ENCODE peak calls at places on chromosomes 12 and 14, in five cellular contexts. X is AG10803, I is OCI-LY7, U is fibroblast of the aortic adventitia, C is endodermal cell. Q is an unnamed sample.

GRCh38 chr12:92968201-92968813 is 39.2 kb upstream of the EEA1 start:
- DNase-seq in I (no peak), C (no peak), U (no peak), X (peak; percentile 15), Q (no peak)

GRCh38 chr12:45434094-45434493 is 218.2 kb downstream of the ANO6 start:
- DNase-seq in U (no peak), I (no peak), C (no peak), X (no peak), Q (no peak)

GRCh38 chr12:14942532-14942931 is 4.2 kb upstream of the ERP27 start:
- DNase-seq in U (no peak), C (no peak), I (no peak), X (no peak), Q (no peak)

GRCh38 chr14:73888971-73889370 is 2.3 kb downstream of the ZNF410 start:
- DNase-seq in U (peak; percentile 31), C (no peak), I (no peak), X (peak; percentile 63), Q (no peak)

GRCh38 chr14:103715052-103716000 is at the start of the genes XRCC3 and ZFYVE21:
- DNase-seq in X (peak; percentile 98), C (peak; percentile 100), U (peak; percentile 99), I (peak; percentile 99), Q (peak; percentile 97)

GRCh38 chr12:57488397-57489156 is 709 bp downstream of the MARS1 start:
- DNase-seq in X (no peak), U (peak; percentile 20), C (peak; percentile 56), I (peak; percentile 53), Q (no peak)

GRCh38 chr14:95046711-95047681 is 110.3 kb downstream of the DICER1 start:
- DNase-seq in X (no peak), U (no peak), C (peak; percentile 40), I (no peak), Q (no peak)

GRCh38 chr12:52789637-52790426 is 6.1 kb downstream of the KRT3 start:
- DNase-seq in U (no peak), I (no peak), X (no peak), C (peak; percentile 85), Q (no peak)

GRCh38 chr14:92463141-92463540 is 50.4 kb upstream of the RIN3 start:
- DNase-seq in X (no peak), C (no peak), U (no peak), I (no peak), Q (no peak)

GRCh38 chr12:55996715-55997534 is at the start of gene SUOX:
- DNase-seq in U (peak; percentile 96), C (peak; percentile 100), I (no peak), X (peak; percentile 96), Q (peak; percentile 81)

GRCh38 chr12:105220929-105221290 is 15.1 kb downstream of the APPL2 start:
- DNase-seq in U (no peak), X (no peak), C (no peak), I (no peak), Q (no peak)

GRCh38 chr12:43711348-43711747 is 47.2 kb downstream of the PUS7L start:
- DNase-seq in U (no peak), X (no peak), C (no peak), I (no peak), Q (no peak)

GRCh38 chr12:1644523-1645438 is 15.8 kb downstream of the WNT5B start:
- DNase-seq in X (peak; percentile 85), I (no peak), C (no peak), U (peak; percentile 79), Q (no peak)

GRCh38 chr12:52156757-52157565 is 34.9 kb downstream of the KRT80 start:
- DNase-seq in U (peak; percentile 67), I (peak; percentile 64), C (peak; percentile 99), X (peak; percentile 42), Q (no peak)

GRCh38 chr12:96720363-96720705 is 186.7 kb upstream of the NEDD1 start:
- DNase-seq in I (peak; percentile 22), C (peak; percentile 74), X (no peak), U (no peak), Q (no peak)

GRCh38 chr12:121295123-121295745 is 1.3 kb downstream of the CAMKK2 start:
- DNase-seq in U (no peak), C (peak; percentile 77), X (no peak), I (peak; percentile 58), Q (no peak)

GRCh38 chr14:50773632-50774541 is 57.1 kb downstream of the NIN start:
- DNase-seq in C (peak; percentile 91), U (peak; percentile 41), I (peak; percentile 30), X (peak; percentile 53), Q (no peak)

GRCh38 chr12:120972870-120973543 is 5.3 kb upstream of the HNF1A start:
- DNase-seq in X (no peak), I (no peak), U (no peak), C (peak; percentile 91), Q (no peak)

GRCh38 chr14:99263564-99264330 is 8.2 kb downstream of the BCL11B start:
- DNase-seq in U (no peak), X (no peak), C (no peak), I (no peak), Q (no peak)

GRCh38 chr14:54567224-54567633 is 301 bp downstream of the SAMD4A start:
- DNase-seq in I (no peak), U (peak; percentile 35), X (no peak), C (peak; percentile 85), Q (no peak)

GRCh38 chr12:13223176-13223806 is 26.8 kb downstream of the EMP1 start:
- DNase-seq in X (peak; percentile 93), C (peak; percentile 14), U (peak; percentile 75), I (no peak), Q (no peak)

GRCh38 chr12:4855121-4855924 is 54.4 kb upstream of the KCNA1 start:
- DNase-seq in U (peak; percentile 85), C (peak; percentile 93), I (peak; percentile 85), X (peak; percentile 79), Q (peak; percentile 45)

GRCh38 chr14:23631702-23632460 is 4.3 kb upstream of the DHRS2 start:
- DNase-seq in U (peak; percentile 88), C (peak; percentile 96), X (peak; percentile 77), I (peak; percentile 63), Q (peak; percentile 38)

GRCh38 chr12:5243014-5243413 is 188.9 kb upstream of the NTF3 start:
- DNase-seq in I (no peak), X (no peak), C (no peak), U (no peak), Q (no peak)

GRCh38 chr12:132803883-132804282 is 24.8 kb downstream of the GOLGA3 start:
- DNase-seq in U (peak; percentile 7), C (no peak), I (no peak), X (peak; percentile 58), Q (no peak)

GRCh38 chr14:68753696-68754095 is 39.2 kb downstream of the ZFP36L1 start:
- DNase-seq in U (peak; percentile 49), C (no peak), I (no peak), X (peak; percentile 89), Q (no peak)

GRCh38 chr12:90274407-90274806 is 565.8 kb upstream of the ATP2B1 start:
- DNase-seq in U (no peak), X (no peak), I (no peak), C (no peak), Q (no peak)

GRCh38 chr12:116799955-116800354 is 61.8 kb downstream of the RNFT2 start:
- DNase-seq in I (peak; percentile 36), U (no peak), X (no peak), C (no peak), Q (no peak)

GRCh38 chr14:33589334-33589733 is 361.5 kb downstream of the EGLN3 start:
- DNase-seq in X (peak; percentile 91), C (no peak), U (peak; percentile 94), I (no peak), Q (no peak)

GRCh38 chr12:94560416-94561221 is 89.7 kb downstream of the TMCC3 start:
- DNase-seq in C (peak; percentile 93), U (no peak), I (peak; percentile 62), X (no peak), Q (peak; percentile 43)

GRCh38 chr12:29149691-29150382 is 759 bp downstream of the FAR2 start:
- DNase-seq in U (no peak), I (no peak), C (peak; percentile 82), X (no peak), Q (no peak)
- TF ChIP-seq CTCF in U (no peak), I (no peak), C (no peak), X (no peak), Q (no peak)

GRCh38 chr12:130920119-130920703 is 33.5 kb upstream of the ADGRD1 start:
- DNase-seq in U (no peak), I (no peak), C (no peak), X (peak; percentile 64), Q (no peak)

GRCh38 chr12:130911933-130912332 is 40.1 kb downstream of the RAN start:
- DNase-seq in X (no peak), C (no peak), I (no peak), U (no peak), Q (no peak)

GRCh38 chr12:130917607-130918006 is 36.1 kb upstream of the ADGRD1 start:
- DNase-seq in I (no peak), C (no peak), X (no peak), U (no peak), Q (no peak)

GRCh38 chr12:130919115-130919514 is 34.6 kb upstream of the ADGRD1 start:
- DNase-seq in X (no peak), I (no peak), U (no peak), C (no peak), Q (no peak)

GRCh38 chr12:130916251-130916911 is 37.3 kb upstream of the ADGRD1 start:
- DNase-seq in C (peak; percentile 86), X (peak; percentile 61), U (peak; percentile 74), I (peak; percentile 83), Q (peak; percentile 18)
- H3K4me3 ChIP-seq in C (no peak overlapping the region), X (peak overlapping the region; percentile 24), U (peak overlapping the region; percentile 48), I (peak overlapping the region; percentile 43), Q (no peak overlapping the region)

DNA sequence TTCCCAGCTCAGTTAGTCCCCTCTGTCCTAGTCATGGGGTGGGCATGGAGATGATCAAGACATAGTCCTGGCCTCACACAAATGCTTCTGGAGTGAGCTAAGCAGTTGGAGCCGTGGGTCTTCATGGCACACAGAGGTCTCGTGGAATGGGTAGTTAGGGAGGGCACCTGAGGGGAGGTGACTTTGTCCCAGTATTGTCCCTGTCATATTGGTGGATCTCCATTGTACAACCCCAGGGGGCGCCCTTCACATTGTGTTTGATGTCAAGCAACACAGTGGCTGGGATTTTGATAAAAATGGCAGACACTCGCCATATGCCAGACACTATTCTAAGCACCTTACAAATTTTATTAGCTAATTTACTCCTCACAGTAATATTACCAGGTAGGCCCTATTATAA is 175.4 kb upstream of the LHX5 start:
- DNase-seq in I (peak; percentile 3), U (no peak), C (peak; percentile 79), X (no peak), Q (no peak)
- TF ChIP-seq CTCF in I (peak; percentile 54), U (no peak), C (peak; percentile 71), X (no peak), Q (peak; percentile 18)

GRCh38 chr12:76762556-76762955 is 1.4 kb upstream of the ZDHHC17 start:
- DNase-seq in C (peak; percentile 84), I (no peak), X (no peak), U (peak; percentile 14), Q (no peak)
- H3K4me3 ChIP-seq in C (peak overlapping the region; percentile 15), I (peak overlapping the region; percentile 94), X (peak overlapping the region; percentile 1), U (no peak overlapping the region), Q (no peak overlapping the region)